ENCODE peak calls at places on chromosomes 5 and 9, in six cellular contexts. One of them, this sample, is unnamed. For H3K36me3 and H3K9me3, the result is how much of the 10 kb centered on the place peaks cover.

GRCh38 chr9:35510745-35511428 is 21.0 kb downstream of the RUSC2 start:
- DNase-seq in GM23248: peak
- DNase-seq in PC-3: peak
- DNase-seq in MM.1S: no peak
- DNase-seq in SK-N-SH: no peak
- DNase-seq in hepatocyte: peak
- DNase-seq in this sample: no peak

GRCh38 chr9:134403682-134404301 is 77.5 kb downstream of the RXRA start:
- DNase-seq in GM23248: peak
- DNase-seq in PC-3: no peak
- DNase-seq in MM.1S: peak
- DNase-seq in SK-N-SH: no peak
- DNase-seq in hepatocyte: no peak
- DNase-seq in this sample: no peak

GRCh38 chr9:127626752-127627493 is 14.8 kb downstream of the STXBP1 start:
- DNase-seq in GM23248: no peak
- DNase-seq in PC-3: no peak
- DNase-seq in MM.1S: no peak
- DNase-seq in SK-N-SH: no peak
- DNase-seq in hepatocyte: no peak
- DNase-seq in this sample: no peak

GRCh38 chr5:180069589-180070247 is 1.8 kb downstream of the RNF130 start:
- DNase-seq in GM23248: no peak
- DNase-seq in PC-3: peak
- DNase-seq in MM.1S: no peak
- DNase-seq in SK-N-SH: no peak
- DNase-seq in hepatocyte: no peak
- DNase-seq in this sample: no peak

GRCh38 chr5:121967187-121967586 is 5.4 kb downstream of the SRFBP1 start:
- DNase-seq in GM23248: peak
- DNase-seq in PC-3: peak
- DNase-seq in MM.1S: peak
- DNase-seq in SK-N-SH: no peak
- DNase-seq in hepatocyte: no peak
- DNase-seq in this sample: no peak

GRCh38 chr9:19372576-19372975 is 7.5 kb downstream of the RPS6 start:
- DNase-seq in GM23248: no peak
- DNase-seq in PC-3: no peak
- DNase-seq in MM.1S: no peak
- DNase-seq in SK-N-SH: no peak
- DNase-seq in hepatocyte: no peak
- DNase-seq in this sample: no peak

GRCh38 chr9:124635285-124635684 is 128.1 kb upstream of the NR5A1 start:
- DNase-seq in GM23248: no peak
- DNase-seq in PC-3: no peak
- DNase-seq in MM.1S: no peak
- DNase-seq in SK-N-SH: no peak
- DNase-seq in hepatocyte: no peak
- DNase-seq in this sample: no peak

GRCh38 chr5:65268520-65268919 is 213.2 kb downstream of the ADAMTS6 start:
- DNase-seq in GM23248: no peak
- DNase-seq in PC-3: no peak
- DNase-seq in MM.1S: no peak
- DNase-seq in SK-N-SH: no peak
- DNase-seq in hepatocyte: no peak
- DNase-seq in this sample: no peak

GRCh38 chr5:52875827-52876226 is 88.1 kb downstream of the ITGA1 start:
- DNase-seq in GM23248: peak
- DNase-seq in PC-3: no peak
- DNase-seq in MM.1S: no peak
- DNase-seq in SK-N-SH: no peak
- DNase-seq in hepatocyte: no peak
- DNase-seq in this sample: no peak

GRCh38 chr9:136902259-136902821 is 16.0 kb downstream of the TRAF2 start:
- DNase-seq in GM23248: peak
- DNase-seq in PC-3: peak
- DNase-seq in MM.1S: peak
- DNase-seq in SK-N-SH: no peak
- DNase-seq in hepatocyte: peak
- DNase-seq in this sample: no peak

GRCh38 chr9:113633782-113634596 is 170.5 kb downstream of the RGS3 start:
- DNase-seq in GM23248: no peak
- DNase-seq in PC-3: no peak
- DNase-seq in MM.1S: no peak
- DNase-seq in SK-N-SH: no peak
- DNase-seq in hepatocyte: no peak
- DNase-seq in this sample: no peak

GRCh38 chr9:19914044-19914443 is 125.2 kb upstream of the SLC24A2 start:
- DNase-seq in GM23248: no peak
- DNase-seq in PC-3: no peak
- DNase-seq in MM.1S: no peak
- DNase-seq in SK-N-SH: no peak
- DNase-seq in hepatocyte: no peak
- DNase-seq in this sample: no peak

GRCh38 chr9:81473708-81474107 is 215.6 kb downstream of the TLE1 start:
- DNase-seq in GM23248: no peak
- DNase-seq in PC-3: no peak
- DNase-seq in MM.1S: no peak
- DNase-seq in SK-N-SH: no peak
- DNase-seq in hepatocyte: no peak
- DNase-seq in this sample: no peak

GRCh38 chr9:76456202-76456926 is 2.6 kb upstream of the GCNT1 start:
- DNase-seq in GM23248: peak
- DNase-seq in PC-3: peak
- DNase-seq in MM.1S: peak
- DNase-seq in SK-N-SH: no peak
- DNase-seq in hepatocyte: peak
- DNase-seq in this sample: peak

GRCh38 chr5:55187370-55187769 is 14.4 kb upstream of the CDC20B start:
- DNase-seq in GM23248: peak
- DNase-seq in PC-3: peak
- DNase-seq in MM.1S: peak
- DNase-seq in SK-N-SH: no peak
- DNase-seq in hepatocyte: peak
- DNase-seq in this sample: peak

GRCh38 chr5:64229163-64229774 is 63.6 kb downstream of the RNF180 start:
- DNase-seq in GM23248: peak
- DNase-seq in PC-3: peak
- DNase-seq in MM.1S: peak
- DNase-seq in SK-N-SH: peak
- DNase-seq in hepatocyte: peak
- DNase-seq in this sample: peak

GRCh38 chr9:136944094-136944518 is 432 bp downstream of the FBXW5 start:
- DNase-seq in GM23248: peak
- DNase-seq in PC-3: peak
- DNase-seq in MM.1S: no peak
- DNase-seq in SK-N-SH: peak
- DNase-seq in hepatocyte: peak
- DNase-seq in this sample: no peak

GRCh38 chr5:179344301-179345178 is 721 bp downstream of the ADAMTS2 start:
- DNase-seq in GM23248: peak
- DNase-seq in PC-3: no peak
- DNase-seq in MM.1S: no peak
- DNase-seq in SK-N-SH: peak
- DNase-seq in hepatocyte: peak
- DNase-seq in this sample: no peak

GRCh38 chr9:121499427-121500164 is at the start of gene GGTA1:
- DNase-seq in GM23248: peak
- DNase-seq in PC-3: peak
- DNase-seq in MM.1S: peak
- DNase-seq in SK-N-SH: peak
- DNase-seq in hepatocyte: peak
- DNase-seq in this sample: no peak

GRCh38 chr9:94741856-94742255 is 15.4 kb downstream of the AOPEP start:
- DNase-seq in GM23248: no peak
- DNase-seq in PC-3: no peak
- DNase-seq in MM.1S: no peak
- DNase-seq in SK-N-SH: no peak
- DNase-seq in hepatocyte: no peak
- DNase-seq in this sample: no peak

DNA sequence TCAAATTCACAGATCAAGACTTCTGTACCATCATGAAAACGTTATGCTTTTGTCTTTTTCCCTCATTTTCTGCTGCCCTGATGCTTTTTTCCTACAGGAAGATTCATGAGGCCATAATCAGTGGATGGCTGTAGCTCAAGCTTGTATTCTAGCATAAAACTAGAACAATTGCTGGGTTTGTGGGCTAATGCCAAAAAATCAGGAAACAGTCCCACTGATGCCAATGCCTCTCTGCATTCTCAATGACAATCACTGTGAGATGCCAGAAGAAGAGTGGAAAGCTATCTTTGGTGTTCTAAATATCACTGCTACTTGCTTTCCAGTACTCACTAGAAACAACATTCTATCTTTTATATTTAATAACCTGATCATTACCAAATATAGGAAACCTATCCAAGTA is 33.3 kb upstream of the FAM170A start:
- DNase-seq in GM23248: no peak
- DNase-seq in PC-3: no peak
- DNase-seq in MM.1S: no peak
- DNase-seq in SK-N-SH: no peak
- DNase-seq in hepatocyte: no peak
- DNase-seq in this sample: no peak
- TF ChIP-seq EZH2phosphoT487 in GM23248: no peak
- TF ChIP-seq EZH2phosphoT487 in PC-3: no peak
- TF ChIP-seq EZH2phosphoT487 in MM.1S: no peak
- TF ChIP-seq EZH2phosphoT487 in SK-N-SH: no peak
- TF ChIP-seq EZH2phosphoT487 in hepatocyte: no peak
- TF ChIP-seq EZH2phosphoT487 in this sample: no peak

GRCh38 chr9:83701769-83702168 is 6.0 kb downstream of the UBQLN1 start:
- DNase-seq in GM23248: peak
- DNase-seq in PC-3: peak
- DNase-seq in MM.1S: no peak
- DNase-seq in SK-N-SH: no peak
- DNase-seq in hepatocyte: no peak
- DNase-seq in this sample: peak
- H3K36me3 ChIP-seq in GM23248: under half
- H3K36me3 ChIP-seq in PC-3: under half
- H3K36me3 ChIP-seq in MM.1S: under half
- H3K36me3 ChIP-seq in SK-N-SH: under half
- H3K36me3 ChIP-seq in hepatocyte: under half
- H3K36me3 ChIP-seq in this sample: under half

GRCh38 chr9:65432051-65432450 is 147.0 kb upstream of the FOXD4L5 start:
- DNase-seq in GM23248: no peak
- DNase-seq in PC-3: no peak
- DNase-seq in MM.1S: no peak
- DNase-seq in SK-N-SH: no peak
- DNase-seq in hepatocyte: no peak
- DNase-seq in this sample: no peak
- H3K9me3 ChIP-seq in GM23248: under half
- H3K9me3 ChIP-seq in PC-3: under half
- H3K9me3 ChIP-seq in MM.1S: under half
- H3K9me3 ChIP-seq in SK-N-SH: under half
- H3K9me3 ChIP-seq in hepatocyte: under half
- H3K9me3 ChIP-seq in this sample: under half

GRCh38 chr5:149060325-149060724 is 2.5 kb downstream of the SH3TC2 start:
- DNase-seq in GM23248: peak
- DNase-seq in PC-3: peak
- DNase-seq in MM.1S: no peak
- DNase-seq in SK-N-SH: peak
- DNase-seq in hepatocyte: peak
- DNase-seq in this sample: no peak
- TF ChIP-seq EZH2phosphoT487 in GM23248: no peak
- TF ChIP-seq EZH2phosphoT487 in PC-3: no peak
- TF ChIP-seq EZH2phosphoT487 in MM.1S: no peak
- TF ChIP-seq EZH2phosphoT487 in SK-N-SH: no peak
- TF ChIP-seq EZH2phosphoT487 in hepatocyte: no peak
- TF ChIP-seq EZH2phosphoT487 in this sample: no peak

DNA sequence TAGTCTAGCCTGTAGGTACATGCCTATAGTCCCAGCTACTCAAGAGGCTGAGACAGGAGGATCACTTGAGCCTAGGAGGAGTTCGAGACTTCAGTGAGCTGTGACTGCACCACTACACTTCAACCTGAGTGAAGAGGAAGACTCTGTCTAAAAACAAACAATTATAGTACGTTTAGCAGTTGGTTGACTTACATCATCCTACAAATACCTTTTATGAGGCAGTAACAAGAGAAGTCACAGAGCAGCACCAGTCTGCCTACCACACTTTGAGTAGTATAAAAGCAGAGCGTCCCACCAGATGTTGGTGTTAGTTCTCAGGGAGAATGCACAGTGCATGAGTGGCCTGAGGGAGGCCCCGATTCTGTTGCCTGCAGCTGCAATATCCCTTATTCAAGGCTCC is 16.1 kb downstream of the ZFR start:
- DNase-seq in GM23248: no peak
- DNase-seq in PC-3: no peak
- DNase-seq in MM.1S: no peak
- DNase-seq in SK-N-SH: no peak
- DNase-seq in hepatocyte: no peak
- DNase-seq in this sample: no peak
- H3K36me3 ChIP-seq in GM23248: under half
- H3K36me3 ChIP-seq in PC-3: under half
- H3K36me3 ChIP-seq in MM.1S: under half
- H3K36me3 ChIP-seq in SK-N-SH: under half
- H3K36me3 ChIP-seq in hepatocyte: under half
- H3K36me3 ChIP-seq in this sample: half or more

GRCh38 chr5:141430332-141431113 is at the start of gene PCDHGA12:
- DNase-seq in GM23248: peak
- DNase-seq in PC-3: no peak
- DNase-seq in MM.1S: peak
- DNase-seq in SK-N-SH: no peak
- DNase-seq in hepatocyte: no peak
- DNase-seq in this sample: peak
- H3K9me3 ChIP-seq in GM23248: under half
- H3K9me3 ChIP-seq in PC-3: under half
- H3K9me3 ChIP-seq in MM.1S: under half
- H3K9me3 ChIP-seq in SK-N-SH: under half
- H3K9me3 ChIP-seq in hepatocyte: half or more
- H3K9me3 ChIP-seq in this sample: under half

This sample was measured in OCI-LY7.